ENCODE peak calls at places on chromosomes 2 and 18, in nine cellular contexts. B is adrenal gland; P is endothelial cell; Z is nephron progenitor cell; R is BJ; L is NCI-H2171 treated with DMSO at 0.1 percent for 48 hours; F is glutamatergic neuron; S is NCI-H446 treated with DMSO at 0.1 percent for 48 hours; X is effector memory CD4-positive, alpha-beta T cell. M is an unnamed sample.

GRCh38 chr2:64945973-64946736 is 43.0 kb upstream of the SLC1A4 start:
- DNase-seq in B (no peak), P (peak), Z (peak), R (no peak), L (no peak), F (no peak), S (no peak), X (no peak), M (no peak)

GRCh38 chr18:21330122-21330701 is 88.2 kb downstream of the GREB1L start:
- DNase-seq in B (no peak), P (no peak), Z (no peak), R (peak), L (no peak), F (no peak), S (no peak), X (no peak), M (no peak)

GRCh38 chr2:67032091-67032490 is 365.0 kb upstream of the ETAA1 start:
- DNase-seq in B (no peak), P (no peak), Z (no peak), R (no peak), L (no peak), F (no peak), S (no peak), X (no peak), M (no peak)

GRCh38 chr2:70440621-70441020 is 113.0 kb downstream of the TGFA start:
- DNase-seq in B (no peak), P (no peak), Z (no peak), R (no peak), L (no peak), F (no peak), S (no peak), X (no peak), M (no peak)

GRCh38 chr2:62140785-62141740 is 54.9 kb upstream of the B3GNT2 start:
- DNase-seq in B (no peak), P (no peak), Z (no peak), R (no peak), L (no peak), F (no peak), S (no peak), X (no peak), M (no peak)

GRCh38 chr2:240887631-240888030 is 8.3 kb downstream of the MAB21L4 start:
- DNase-seq in B (no peak), P (no peak), Z (no peak), R (no peak), L (no peak), F (no peak), S (no peak), X (no peak), M (no peak)

GRCh38 chr18:5295231-5295920 is at the start of gene ZBTB14:
- DNase-seq in B (peak), P (peak), Z (peak), R (no peak), L (peak), F (peak), S (peak), X (peak), M (no peak)

GRCh38 chr2:27156739-27157475 is 8.1 kb downstream of the TCF23 start:
- DNase-seq in B (no peak), P (no peak), Z (no peak), R (no peak), L (peak), F (no peak), S (no peak), X (no peak), M (no peak)

GRCh38 chr2:241813080-241813805 is 4.2 kb downstream of the NEU4 start:
- DNase-seq in B (no peak), P (no peak), Z (no peak), R (no peak), L (no peak), F (no peak), S (no peak), X (no peak), M (no peak)

GRCh38 chr2:26330604-26331003 is 15.3 kb upstream of the SELENOI start:
- DNase-seq in B (no peak), P (no peak), Z (no peak), R (no peak), L (no peak), F (no peak), S (no peak), X (no peak), M (no peak)

GRCh38 chr2:98839292-98839691 is 96.7 kb downstream of the CRACDL start:
- DNase-seq in B (no peak), P (no peak), Z (no peak), R (no peak), L (no peak), F (no peak), S (no peak), X (no peak), M (no peak)

GRCh38 chr2:129907256-129907973 is 72.1 kb upstream of the RAB6C start:
- DNase-seq in B (no peak), P (no peak), Z (no peak), R (no peak), L (no peak), F (no peak), S (no peak), X (no peak), M (no peak)

GRCh38 chr2:120770176-120770575 is 34.5 kb downstream of the GLI2 start:
- DNase-seq in B (no peak), P (no peak), Z (no peak), R (no peak), L (no peak), F (peak), S (no peak), X (no peak), M (no peak)

GRCh38 chr2:7819316-7819715 is 862.5 kb upstream of the ID2 start:
- DNase-seq in B (no peak), P (no peak), Z (no peak), R (no peak), L (no peak), F (no peak), S (no peak), X (no peak), M (no peak)

GRCh38 chr18:394276-394996 is 106.1 kb downstream of the COLEC12 start:
- DNase-seq in B (no peak), P (no peak), Z (no peak), R (no peak), L (no peak), F (no peak), S (no peak), X (no peak), M (no peak)

GRCh38 chr2:177572236-177572671 is 179.7 kb downstream of the AGPS start:
- DNase-seq in B (no peak), P (no peak), Z (peak), R (no peak), L (peak), F (no peak), S (peak), X (no peak), M (peak)

GRCh38 chr2:237932731-237933131 is 34.1 kb upstream of the UBE2F start:
- DNase-seq in B (no peak), P (no peak), Z (no peak), R (peak), L (no peak), F (no peak), S (no peak), X (no peak), M (peak)

GRCh38 chr2:9484533-9484932 is 10.2 kb downstream of the IAH1 start:
- DNase-seq in B (no peak), P (no peak), Z (no peak), R (no peak), L (no peak), F (no peak), S (no peak), X (no peak), M (no peak)

GRCh38 chr18:58402247-58402646 is 226.6 kb downstream of the ALPK2 start:
- DNase-seq in B (no peak), P (no peak), Z (no peak), R (no peak), L (peak), F (no peak), S (no peak), X (no peak), M (peak)

GRCh38 chr2:173740639-173741038 is 224.5 kb downstream of the SP3 start:
- DNase-seq in B (no peak), P (no peak), Z (no peak), R (no peak), L (no peak), F (no peak), S (no peak), X (no peak), M (no peak)